ENCODE peak calls at places on chromosomes 6 and 20, in nine cellular contexts. V is cardiac fibroblast, Y is Panc1, L is A549, F is heart left ventricle, G is ascending aorta, C is astrocyte of the cerebellum, X is ovary, Q is HFF-Myc. K is an unnamed sample.

GRCh38 chr6:38080349-38080748 is 260.8 kb downstream of the ZFAND3 start:
- DNase-seq in V (no peak), Y (no peak), L (no peak), F (no peak), G (no peak), C (no peak), X (no peak), Q (no peak), K (no peak)

GRCh38 chr20:58140787-58141396 is 87.6 kb downstream of the ANKRD60 start:
- DNase-seq in V (no peak), Y (no peak), L (no peak), F (no peak), G (no peak), C (no peak), X (no peak), Q (no peak), K (no peak)

GRCh38 chr6:45495404-45496084 is 117.8 kb upstream of the SUPT3H start:
- DNase-seq in V (no peak), Y (no peak), L (no peak), F (no peak), G (no peak), C (no peak), X (no peak), Q (no peak), K (no peak)

GRCh38 chr6:42136508-42137191 is 5.8 kb downstream of the C6orf132 start:
- DNase-seq in V (peak), Y (no peak), L (peak), F (no peak), G (no peak), C (peak), X (no peak), Q (no peak), K (no peak)

GRCh38 chr20:4912380-4913142 is 88.7 kb downstream of the SLC23A2 start:
- DNase-seq in V (no peak), Y (no peak), L (no peak), F (no peak), G (no peak), C (no peak), X (no peak), Q (no peak), K (no peak)

GRCh38 chr20:61857414-61857775 is 208.3 kb downstream of the TAF4 start:
- DNase-seq in V (no peak), Y (no peak), L (no peak), F (no peak), G (no peak), C (no peak), X (no peak), Q (no peak), K (no peak)

GRCh38 chr6:147142684-147143245 is 61.5 kb upstream of the STXBP5 start:
- DNase-seq in V (no peak), Y (no peak), L (no peak), F (no peak), G (no peak), C (no peak), X (no peak), Q (no peak), K (no peak)

GRCh38 chr20:61809006-61809770 is 256.5 kb downstream of the TAF4 start:
- DNase-seq in V (no peak), Y (no peak), L (no peak), F (peak), G (no peak), C (no peak), X (no peak), Q (no peak), K (no peak)

GRCh38 chr6:118641042-118641441 is 10.3 kb downstream of the CEP85L start:
- DNase-seq in V (no peak), Y (no peak), L (no peak), F (no peak), G (no peak), C (no peak), X (no peak), Q (no peak), K (no peak)

GRCh38 chr6:24844903-24845302 is 46.2 kb upstream of the ARMH2 start:
- DNase-seq in V (no peak), Y (no peak), L (no peak), F (no peak), G (no peak), C (no peak), X (no peak), Q (no peak), K (no peak)

GRCh38 chr20:24148372-24148771 is 159.8 kb upstream of the GGTLC1 start:
- DNase-seq in V (no peak), Y (no peak), L (no peak), F (no peak), G (no peak), C (no peak), X (no peak), Q (no peak), K (no peak)

GRCh38 chr6:113178349-113178748 is 678.8 kb upstream of the MARCKS start:
- DNase-seq in V (no peak), Y (no peak), L (no peak), F (no peak), G (no peak), C (peak), X (no peak), Q (no peak), K (no peak)

GRCh38 chr6:83464741-83465140 is 33.9 kb upstream of the ME1 start:
- DNase-seq in V (no peak), Y (peak), L (no peak), F (no peak), G (no peak), C (no peak), X (no peak), Q (no peak), K (no peak)

GRCh38 chr6:71457883-71458282 is 169.3 kb downstream of the OGFRL1 start:
- DNase-seq in V (no peak), Y (no peak), L (no peak), F (no peak), G (no peak), C (no peak), X (no peak), Q (no peak), K (no peak)

GRCh38 chr20:56247954-56248782 is at the start of gene MC3R:
- DNase-seq in V (peak), Y (peak), L (peak), F (peak), G (no peak), C (no peak), X (peak), Q (no peak), K (no peak)

GRCh38 chr6:15297895-15298590 is 52.2 kb downstream of the JARID2 start:
- DNase-seq in V (peak), Y (no peak), L (no peak), F (no peak), G (no peak), C (no peak), X (no peak), Q (no peak), K (no peak)

GRCh38 chr20:658731-659291 is 5.8 kb upstream of the SRXN1 start:
- DNase-seq in V (no peak), Y (no peak), L (no peak), F (no peak), G (no peak), C (no peak), X (no peak), Q (no peak), K (no peak)

GRCh38 chr6:162726997-162727346 is 594 bp downstream of the PRKN start:
- DNase-seq in V (peak), Y (no peak), L (no peak), F (peak), G (no peak), C (no peak), X (no peak), Q (no peak), K (no peak)

GRCh38 chr20:5569021-5569420 is 181.2 kb upstream of the SHLD1 start:
- DNase-seq in V (peak), Y (peak), L (peak), F (no peak), G (no peak), C (peak), X (no peak), Q (no peak), K (no peak)

GRCh38 chr6:49556429-49556837 is 6.0 kb downstream of the C6orf141 start:
- DNase-seq in V (peak), Y (peak), L (peak), F (no peak), G (no peak), C (peak), X (no peak), Q (no peak), K (no peak)

GRCh38 chr6:43736844-43737243 is 33.2 kb upstream of the VEGFA start:
- DNase-seq in V (no peak), Y (no peak), L (no peak), F (no peak), G (no peak), C (no peak), X (no peak), Q (no peak), K (no peak)

GRCh38 chr6:50899306-50899840 is 80.7 kb downstream of the TFAP2B start:
- DNase-seq in V (no peak), Y (no peak), L (no peak), F (no peak), G (no peak), C (no peak), X (no peak), Q (no peak), K (no peak)

GRCh38 chr6:1336246-1336843 is 24.4 kb downstream of the FOXQ1 start:
- DNase-seq in V (no peak), Y (no peak), L (peak), F (no peak), G (no peak), C (no peak), X (no peak), Q (no peak), K (no peak)

GRCh38 chr6:154805288-154805911 is 72.2 kb downstream of the SCAF8 start:
- DNase-seq in V (peak), Y (no peak), L (peak), F (no peak), G (no peak), C (peak), X (no peak), Q (peak), K (no peak)

GRCh38 chr20:44600758-44601562 is 18.6 kb downstream of the PKIG start:
- DNase-seq in V (no peak), Y (no peak), L (no peak), F (peak), G (no peak), C (no peak), X (peak), Q (no peak), K (no peak)

GRCh38 chr6:53103993-53104675 is 38.9 kb downstream of the FBXO9 start:
- DNase-seq in V (peak), Y (peak), L (peak), F (no peak), G (no peak), C (no peak), X (no peak), Q (no peak), K (no peak)

GRCh38 chr6:163083141-163083540 is 331.4 kb upstream of the QKI start:
- DNase-seq in V (no peak), Y (no peak), L (no peak), F (no peak), G (no peak), C (no peak), X (no peak), Q (no peak), K (no peak)

GRCh38 chr6:132715204-132715603 is 1.3 kb upstream of the VNN1 start:
- DNase-seq in V (peak), Y (peak), L (peak), F (peak), G (no peak), C (no peak), X (no peak), Q (no peak), K (no peak)

GRCh38 chr6:16369108-16369507 is 130.7 kb downstream of the GMPR start:
- DNase-seq in V (no peak), Y (no peak), L (no peak), F (no peak), G (no peak), C (no peak), X (no peak), Q (no peak), K (no peak)

GRCh38 chr6:273441-274111 is 18.7 kb upstream of the DUSP22 start:
- DNase-seq in V (peak), Y (no peak), L (no peak), F (no peak), G (no peak), C (no peak), X (no peak), Q (no peak), K (no peak)

GRCh38 chr20:44832724-44833123 is 22.4 kb upstream of the RIMS4 start:
- DNase-seq in V (peak), Y (no peak), L (peak), F (peak), G (no peak), C (no peak), X (no peak), Q (no peak), K (no peak)

GRCh38 chr6:111533087-111533784 is 50.2 kb upstream of the REV3L start:
- DNase-seq in V (no peak), Y (no peak), L (no peak), F (no peak), G (no peak), C (no peak), X (no peak), Q (no peak), K (no peak)

GRCh38 chr6:105196076-105196475 is 16.3 kb upstream of the POPDC3 start:
- DNase-seq in V (no peak), Y (no peak), L (no peak), F (no peak), G (no peak), C (no peak), X (no peak), Q (no peak), K (no peak)

GRCh38 chr6:108574457-108575149 is 13.9 kb downstream of the FOXO3 start:
- DNase-seq in V (no peak), Y (no peak), L (no peak), F (peak), G (no peak), C (no peak), X (no peak), Q (no peak), K (no peak)

GRCh38 chr6:93182933-93183479 is 236.4 kb downstream of the EPHA7 start:
- DNase-seq in V (no peak), Y (no peak), L (no peak), F (no peak), G (no peak), C (no peak), X (no peak), Q (no peak), K (no peak)

GRCh38 chr6:139996253-139996834 is 621.9 kb upstream of the CITED2 start:
- DNase-seq in V (no peak), Y (no peak), L (peak), F (peak), G (no peak), C (no peak), X (no peak), Q (no peak), K (no peak)

DNA sequence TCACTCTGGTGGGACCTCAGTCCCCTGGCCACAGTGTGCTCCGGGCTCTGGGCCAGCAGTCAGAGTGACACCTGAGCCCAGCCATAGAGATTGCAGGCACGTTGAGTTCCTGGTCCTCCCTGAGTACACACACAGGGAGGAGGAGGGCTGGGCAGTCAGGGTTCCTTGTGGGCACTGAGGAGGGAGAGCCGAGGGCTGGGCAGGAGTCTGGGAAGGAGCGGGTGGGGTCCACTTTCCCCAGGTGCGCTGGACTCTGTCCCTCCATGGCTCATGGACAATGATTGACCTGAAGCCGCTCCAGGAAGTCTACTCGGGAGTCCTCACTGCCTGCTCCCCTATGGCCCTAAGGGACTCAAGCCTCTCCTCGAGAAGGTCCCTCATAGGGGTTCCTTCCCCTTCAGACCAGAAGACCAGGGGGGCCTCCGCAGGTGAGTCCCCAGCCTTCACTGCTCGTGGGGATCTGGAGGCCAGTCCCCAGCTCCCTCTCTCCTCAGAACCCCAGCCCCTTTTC is 1.1 kb downstream of the SLC44A4 start:
- DNase-seq in V (no peak), Y (no peak), L (no peak), F (no peak), G (no peak), C (no peak), X (no peak), Q (no peak), K (no peak)
- H3K4me3 ChIP-seq in V (no peak), Y (no peak), L (no peak), F (no peak), G (no peak), C (no peak), X (no peak), Q (no peak), K (no peak)

DNA sequence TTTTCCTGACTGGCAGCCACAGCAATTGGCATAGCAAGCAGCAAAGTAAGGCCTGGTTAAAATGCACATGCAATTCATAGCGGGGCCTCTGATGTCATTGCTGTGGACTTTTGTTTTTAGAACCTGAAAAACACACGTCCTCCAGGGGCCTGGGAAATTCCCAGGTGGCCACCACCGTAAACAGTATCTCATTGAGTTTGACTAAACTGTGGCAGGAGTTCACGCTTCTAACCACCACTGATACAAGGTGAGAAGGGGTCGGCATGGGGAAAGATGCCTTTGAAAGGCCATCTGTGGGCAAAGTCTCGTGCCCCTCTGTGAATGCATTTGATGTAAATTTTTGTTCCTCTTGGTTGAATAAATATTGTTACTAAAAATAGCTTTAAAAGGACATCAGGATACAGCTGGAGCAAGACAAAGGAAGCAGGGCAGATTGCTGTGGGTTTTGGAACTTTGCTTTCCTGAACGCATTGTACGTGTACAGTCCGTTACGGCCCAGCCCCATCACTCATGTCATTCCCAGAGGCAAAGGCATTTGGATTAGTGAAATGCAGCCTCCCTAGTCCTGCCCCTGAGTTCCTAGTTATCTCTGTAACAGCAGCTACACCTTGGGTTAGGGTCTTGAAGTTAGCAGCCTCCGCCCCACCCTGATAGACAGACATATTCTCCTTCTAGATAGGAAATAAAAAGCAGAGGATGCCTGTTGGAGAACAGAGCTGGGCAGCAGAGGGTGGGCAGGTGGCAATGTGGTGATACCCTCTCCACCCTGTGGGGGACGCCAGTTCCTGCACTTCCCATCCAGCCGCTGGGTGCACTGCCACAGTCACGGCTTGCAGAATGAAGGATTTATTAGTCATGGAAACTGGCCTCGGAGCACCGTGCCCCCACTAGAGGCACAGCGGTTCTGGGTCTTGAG is 80.3 kb downstream of the ZDHHC14 start:
- DNase-seq in V (peak), Y (no peak), L (no peak), F (no peak), G (no peak), C (peak), X (no peak), Q (no peak), K (peak)
- TF ChIP-seq CTCF in V (no peak), Y (peak), L (no peak), F (no peak), G (no peak), C (no peak), X (no peak), Q (peak), K (no peak)

DNA sequence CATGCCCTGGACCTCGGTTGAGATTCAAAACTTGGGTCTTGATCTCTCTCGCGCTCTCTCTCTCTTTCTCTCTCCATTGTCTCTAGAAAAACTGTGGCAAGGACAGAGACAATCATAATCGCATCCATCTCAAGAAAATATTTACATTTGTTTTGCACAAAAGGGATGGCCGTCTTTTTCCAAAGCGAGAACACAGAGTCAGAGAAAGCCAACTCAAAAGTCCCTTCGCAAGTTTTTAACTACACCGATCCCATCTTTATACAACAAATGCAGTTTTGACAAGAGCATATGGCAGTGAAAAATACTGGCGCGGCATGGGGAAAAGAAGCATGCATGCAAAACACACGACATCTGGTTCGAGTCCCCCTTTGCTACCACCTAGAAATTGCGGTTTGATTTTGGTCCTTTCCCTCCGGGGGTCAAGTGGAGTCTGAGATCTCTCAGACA is 1.4 kb downstream of the OLIG3 start:
- DNase-seq in V (no peak), Y (no peak), L (no peak), F (no peak), G (no peak), C (no peak), X (no peak), Q (no peak), K (no peak)
- H3K4me3 ChIP-seq in V (no peak), Y (no peak), L (no peak), F (no peak), G (peak), C (no peak), X (no peak), Q (no peak), K (no peak)

DNA sequence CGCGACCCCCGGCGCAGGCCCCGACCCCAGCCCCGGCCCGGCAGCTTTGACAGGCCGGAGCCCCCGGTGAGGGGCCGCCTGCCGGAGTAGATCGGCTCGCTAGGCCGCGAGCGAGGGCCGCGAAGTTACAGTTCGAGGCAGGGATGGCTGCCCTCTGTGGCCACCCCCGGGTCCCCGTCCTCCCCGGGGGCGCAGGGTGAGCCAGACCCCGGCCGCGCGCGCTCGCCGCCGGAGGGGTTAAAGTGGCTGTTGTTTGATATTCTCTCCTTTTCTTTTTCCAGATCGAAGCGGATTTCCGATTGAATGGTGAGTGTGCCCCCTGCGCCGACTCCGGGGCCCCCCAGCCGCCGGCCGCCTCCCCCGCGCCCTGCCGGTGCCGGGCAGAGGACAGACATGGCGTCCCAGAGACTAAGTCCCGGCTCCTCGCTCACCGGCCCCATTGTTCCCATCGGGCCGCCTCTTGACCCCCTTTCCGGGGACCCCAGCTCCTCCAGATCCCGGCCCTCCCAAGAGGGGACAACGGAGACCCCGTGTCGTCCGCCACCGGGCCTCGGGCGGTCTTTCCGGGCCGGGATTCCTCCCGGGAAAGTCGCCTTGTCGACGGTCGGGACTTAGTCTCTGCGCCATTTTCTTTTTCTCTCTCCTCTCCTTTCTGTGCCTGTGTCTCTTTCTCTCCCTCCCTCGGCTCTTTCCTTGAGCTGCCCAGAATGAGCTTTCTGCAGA is 689 bp downstream of the TOP1 start:
- DNase-seq in V (peak), Y (no peak), L (peak), F (peak), G (no peak), C (no peak), X (peak), Q (no peak), K (no peak)
- TF ChIP-seq CTCF in V (no peak), Y (no peak), L (no peak), F (no peak), G (no peak), C (no peak), X (no peak), Q (no peak), K (no peak)

DNA sequence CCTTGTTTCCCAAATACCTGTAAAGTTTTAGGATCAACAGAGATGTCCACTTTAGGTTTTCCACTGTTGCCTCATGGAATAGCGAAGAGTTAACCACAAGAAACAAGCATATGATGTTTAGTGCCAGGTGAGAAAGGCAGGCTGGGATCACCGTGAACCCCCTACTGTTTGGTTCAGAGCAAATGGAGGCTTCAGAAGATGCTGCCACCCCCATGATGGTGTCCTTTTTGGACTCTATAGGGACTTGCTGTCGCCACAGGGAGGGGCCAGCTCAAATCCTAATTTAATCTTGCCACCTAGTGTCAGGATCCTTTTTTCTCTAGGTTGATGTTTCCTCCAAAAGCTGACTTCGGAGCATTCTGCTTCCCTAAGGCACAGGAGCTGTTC is 1.9 kb upstream of the DLL1 start:
- DNase-seq in V (no peak), Y (no peak), L (peak), F (no peak), G (no peak), C (no peak), X (no peak), Q (no peak), K (no peak)
- H3K4me3 ChIP-seq in V (no peak), Y (no peak), L (peak), F (no peak), G (peak), C (no peak), X (no peak), Q (no peak), K (no peak)

K was measured in AG04449.